ENCODE peak calls at places on chromosomes 7 and 10, in eight cellular contexts. One of them, this sample, is unnamed.

GRCh38 chr10:104842704-104843103 is 201.6 kb downstream of the SORCS3 start:
- DNase-seq in amniotic stem cell: no peak
- DNase-seq in GM04503: no peak
- DNase-seq in Jurkat, Clone E6-1: no peak
- DNase-seq in activated CD4-positive, alpha-beta T cell treated with anti-CD3 and anti-CD28 coated beads, Interleukin-2, amount 10 ng/mL, durations not matched to agents 7 days and 5 days: no peak
- DNase-seq in stimulated activated CD4-positive, alpha-beta T cell treated with anti-CD3 and anti-CD28 coated beads, Interleukin-1b, Interleukin-23, amount 100 ng/mL, for 4 hours: no peak
- DNase-seq in CD8-positive, alpha-beta T cell: no peak
- DNase-seq in activated CD8-positive, alpha-beta T cell treated with anti-CD3 and anti-CD28 coated beads, Interleukin-2, amount 10 ng/mL, durations not matched to agents 7 days and 5 days: no peak
- DNase-seq in this sample: no peak

GRCh38 chr10:69816963-69817605 is 15.4 kb downstream of the COL13A1 start:
- DNase-seq in Jurkat, Clone E6-1: peak; percentile 87
- DNase-seq in amniotic stem cell: no peak
- DNase-seq in GM04503: no peak
- DNase-seq in activated CD4-positive, alpha-beta T cell treated with anti-CD3 and anti-CD28 coated beads, Interleukin-2, amount 10 ng/mL, durations not matched to agents 7 days and 5 days: no peak
- DNase-seq in activated CD8-positive, alpha-beta T cell treated with anti-CD3 and anti-CD28 coated beads, Interleukin-2, amount 10 ng/mL, durations not matched to agents 7 days and 5 days: peak; percentile 29
- DNase-seq in CD8-positive, alpha-beta T cell: no peak
- DNase-seq in stimulated activated CD4-positive, alpha-beta T cell treated with anti-CD3 and anti-CD28 coated beads, Interleukin-1b, Interleukin-23, amount 100 ng/mL, for 4 hours: no peak
- DNase-seq in this sample: no peak

GRCh38 chr7:90595801-90596683 is at the start of gene CDK14:
- DNase-seq in GM04503: no peak
- DNase-seq in stimulated activated CD4-positive, alpha-beta T cell treated with anti-CD3 and anti-CD28 coated beads, Interleukin-1b, Interleukin-23, amount 100 ng/mL, for 4 hours: no peak
- DNase-seq in amniotic stem cell: peak; percentile 59
- DNase-seq in CD8-positive, alpha-beta T cell: peak; percentile 21
- DNase-seq in activated CD8-positive, alpha-beta T cell treated with anti-CD3 and anti-CD28 coated beads, Interleukin-2, amount 10 ng/mL, durations not matched to agents 7 days and 5 days: peak; percentile 54
- DNase-seq in activated CD4-positive, alpha-beta T cell treated with anti-CD3 and anti-CD28 coated beads, Interleukin-2, amount 10 ng/mL, durations not matched to agents 7 days and 5 days: peak; percentile 41
- DNase-seq in Jurkat, Clone E6-1: no peak
- DNase-seq in this sample: no peak

GRCh38 chr10:112456533-112456932 is 9.5 kb downstream of the VTI1A start:
- DNase-seq in stimulated activated CD4-positive, alpha-beta T cell treated with anti-CD3 and anti-CD28 coated beads, Interleukin-1b, Interleukin-23, amount 100 ng/mL, for 4 hours: no peak
- DNase-seq in activated CD8-positive, alpha-beta T cell treated with anti-CD3 and anti-CD28 coated beads, Interleukin-2, amount 10 ng/mL, durations not matched to agents 7 days and 5 days: no peak
- DNase-seq in amniotic stem cell: no peak
- DNase-seq in Jurkat, Clone E6-1: no peak
- DNase-seq in activated CD4-positive, alpha-beta T cell treated with anti-CD3 and anti-CD28 coated beads, Interleukin-2, amount 10 ng/mL, durations not matched to agents 7 days and 5 days: no peak
- DNase-seq in CD8-positive, alpha-beta T cell: no peak
- DNase-seq in GM04503: no peak
- DNase-seq in this sample: no peak

GRCh38 chr10:132841254-132841975 is 55.5 kb upstream of the NKX6-2 start:
- DNase-seq in CD8-positive, alpha-beta T cell: no peak
- DNase-seq in GM04503: no peak
- DNase-seq in activated CD8-positive, alpha-beta T cell treated with anti-CD3 and anti-CD28 coated beads, Interleukin-2, amount 10 ng/mL, durations not matched to agents 7 days and 5 days: no peak
- DNase-seq in stimulated activated CD4-positive, alpha-beta T cell treated with anti-CD3 and anti-CD28 coated beads, Interleukin-1b, Interleukin-23, amount 100 ng/mL, for 4 hours: no peak
- DNase-seq in activated CD4-positive, alpha-beta T cell treated with anti-CD3 and anti-CD28 coated beads, Interleukin-2, amount 10 ng/mL, durations not matched to agents 7 days and 5 days: no peak
- DNase-seq in Jurkat, Clone E6-1: no peak
- DNase-seq in amniotic stem cell: no peak
- DNase-seq in this sample: no peak

GRCh38 chr10:97737770-97738265 is 890 bp downstream of the ZFYVE27 start:
- DNase-seq in activated CD8-positive, alpha-beta T cell treated with anti-CD3 and anti-CD28 coated beads, Interleukin-2, amount 10 ng/mL, durations not matched to agents 7 days and 5 days: no peak
- DNase-seq in Jurkat, Clone E6-1: no peak
- DNase-seq in amniotic stem cell: no peak
- DNase-seq in CD8-positive, alpha-beta T cell: no peak
- DNase-seq in GM04503: no peak
- DNase-seq in stimulated activated CD4-positive, alpha-beta T cell treated with anti-CD3 and anti-CD28 coated beads, Interleukin-1b, Interleukin-23, amount 100 ng/mL, for 4 hours: no peak
- DNase-seq in activated CD4-positive, alpha-beta T cell treated with anti-CD3 and anti-CD28 coated beads, Interleukin-2, amount 10 ng/mL, durations not matched to agents 7 days and 5 days: no peak
- DNase-seq in this sample: no peak

GRCh38 chr10:19749185-19749729 is 67.0 kb upstream of the PLXDC2 start:
- DNase-seq in activated CD8-positive, alpha-beta T cell treated with anti-CD3 and anti-CD28 coated beads, Interleukin-2, amount 10 ng/mL, durations not matched to agents 7 days and 5 days: no peak
- DNase-seq in GM04503: peak; percentile 1
- DNase-seq in activated CD4-positive, alpha-beta T cell treated with anti-CD3 and anti-CD28 coated beads, Interleukin-2, amount 10 ng/mL, durations not matched to agents 7 days and 5 days: no peak
- DNase-seq in amniotic stem cell: no peak
- DNase-seq in Jurkat, Clone E6-1: no peak
- DNase-seq in stimulated activated CD4-positive, alpha-beta T cell treated with anti-CD3 and anti-CD28 coated beads, Interleukin-1b, Interleukin-23, amount 100 ng/mL, for 4 hours: no peak
- DNase-seq in CD8-positive, alpha-beta T cell: no peak
- DNase-seq in this sample: no peak

GRCh38 chr7:134290286-134290685 is 26.4 kb downstream of the SLC35B4 start:
- DNase-seq in activated CD8-positive, alpha-beta T cell treated with anti-CD3 and anti-CD28 coated beads, Interleukin-2, amount 10 ng/mL, durations not matched to agents 7 days and 5 days: no peak
- DNase-seq in stimulated activated CD4-positive, alpha-beta T cell treated with anti-CD3 and anti-CD28 coated beads, Interleukin-1b, Interleukin-23, amount 100 ng/mL, for 4 hours: no peak
- DNase-seq in Jurkat, Clone E6-1: no peak
- DNase-seq in amniotic stem cell: no peak
- DNase-seq in CD8-positive, alpha-beta T cell: no peak
- DNase-seq in GM04503: peak; percentile 10
- DNase-seq in activated CD4-positive, alpha-beta T cell treated with anti-CD3 and anti-CD28 coated beads, Interleukin-2, amount 10 ng/mL, durations not matched to agents 7 days and 5 days: no peak
- DNase-seq in this sample: no peak

GRCh38 chr10:7980196-7980595 is 74.3 kb upstream of the GATA3 start:
- DNase-seq in GM04503: no peak
- DNase-seq in stimulated activated CD4-positive, alpha-beta T cell treated with anti-CD3 and anti-CD28 coated beads, Interleukin-1b, Interleukin-23, amount 100 ng/mL, for 4 hours: no peak
- DNase-seq in activated CD4-positive, alpha-beta T cell treated with anti-CD3 and anti-CD28 coated beads, Interleukin-2, amount 10 ng/mL, durations not matched to agents 7 days and 5 days: no peak
- DNase-seq in CD8-positive, alpha-beta T cell: no peak
- DNase-seq in amniotic stem cell: no peak
- DNase-seq in activated CD8-positive, alpha-beta T cell treated with anti-CD3 and anti-CD28 coated beads, Interleukin-2, amount 10 ng/mL, durations not matched to agents 7 days and 5 days: no peak
- DNase-seq in Jurkat, Clone E6-1: no peak
- DNase-seq in this sample: no peak

GRCh38 chr10:103905441-103905840 is 12.5 kb downstream of the STN1 start:
- DNase-seq in CD8-positive, alpha-beta T cell: no peak
- DNase-seq in activated CD8-positive, alpha-beta T cell treated with anti-CD3 and anti-CD28 coated beads, Interleukin-2, amount 10 ng/mL, durations not matched to agents 7 days and 5 days: no peak
- DNase-seq in GM04503: no peak
- DNase-seq in Jurkat, Clone E6-1: no peak
- DNase-seq in activated CD4-positive, alpha-beta T cell treated with anti-CD3 and anti-CD28 coated beads, Interleukin-2, amount 10 ng/mL, durations not matched to agents 7 days and 5 days: no peak
- DNase-seq in amniotic stem cell: no peak
- DNase-seq in stimulated activated CD4-positive, alpha-beta T cell treated with anti-CD3 and anti-CD28 coated beads, Interleukin-1b, Interleukin-23, amount 100 ng/mL, for 4 hours: no peak
- DNase-seq in this sample: no peak

GRCh38 chr7:14639329-14639728 is 263.2 kb downstream of the DGKB start:
- DNase-seq in amniotic stem cell: no peak
- DNase-seq in activated CD4-positive, alpha-beta T cell treated with anti-CD3 and anti-CD28 coated beads, Interleukin-2, amount 10 ng/mL, durations not matched to agents 7 days and 5 days: no peak
- DNase-seq in CD8-positive, alpha-beta T cell: no peak
- DNase-seq in activated CD8-positive, alpha-beta T cell treated with anti-CD3 and anti-CD28 coated beads, Interleukin-2, amount 10 ng/mL, durations not matched to agents 7 days and 5 days: no peak
- DNase-seq in GM04503: no peak
- DNase-seq in Jurkat, Clone E6-1: no peak
- DNase-seq in stimulated activated CD4-positive, alpha-beta T cell treated with anti-CD3 and anti-CD28 coated beads, Interleukin-1b, Interleukin-23, amount 100 ng/mL, for 4 hours: no peak
- DNase-seq in this sample: no peak

GRCh38 chr10:58436071-58436470 is 50.9 kb downstream of the TFAM start:
- DNase-seq in Jurkat, Clone E6-1: peak; percentile 50
- DNase-seq in GM04503: no peak
- DNase-seq in CD8-positive, alpha-beta T cell: peak; percentile 20
- DNase-seq in activated CD4-positive, alpha-beta T cell treated with anti-CD3 and anti-CD28 coated beads, Interleukin-2, amount 10 ng/mL, durations not matched to agents 7 days and 5 days: peak; percentile 23
- DNase-seq in activated CD8-positive, alpha-beta T cell treated with anti-CD3 and anti-CD28 coated beads, Interleukin-2, amount 10 ng/mL, durations not matched to agents 7 days and 5 days: peak; percentile 48
- DNase-seq in amniotic stem cell: no peak
- DNase-seq in stimulated activated CD4-positive, alpha-beta T cell treated with anti-CD3 and anti-CD28 coated beads, Interleukin-1b, Interleukin-23, amount 100 ng/mL, for 4 hours: no peak
- DNase-seq in this sample: no peak

This sample was measured in NK-92 treated with Interleukin-12 subunit alpha and Interleukin-12 subunit beta, amount 100 ng/mL, for 24 hours.